ENCODE peak calls at places on chromosomes 3 and 15, in nine cellular contexts. One of them, this sample, is unnamed. For H3K9me3, the result is how much of the 10 kb centered on the place peaks cover.

GRCh38 chr3:36447063-36447462 is 66.8 kb downstream of the STAC start:
- DNase-seq in uterus: no peak
- DNase-seq in suprapubic skin: no peak
- DNase-seq in body of pancreas: no peak
- DNase-seq in endodermal cell: no peak
- DNase-seq in SK-N-SH: no peak
- DNase-seq in stomach: no peak
- DNase-seq in astrocyte: no peak
- DNase-seq in psoas muscle: no peak
- DNase-seq in this sample: no peak

GRCh38 chr15:73822998-73823397 is 50.4 kb upstream of the TBC1D21 start:
- DNase-seq in SK-N-SH: no peak
- DNase-seq in endodermal cell: peak
- DNase-seq in stomach: no peak
- DNase-seq in suprapubic skin: no peak
- DNase-seq in astrocyte: peak
- DNase-seq in psoas muscle: no peak
- DNase-seq in body of pancreas: no peak
- DNase-seq in uterus: no peak
- DNase-seq in this sample: peak

GRCh38 chr3:152100491-152101086 is 168.1 kb upstream of the MBNL1 start:
- DNase-seq in SK-N-SH: no peak
- DNase-seq in uterus: no peak
- DNase-seq in endodermal cell: peak
- DNase-seq in astrocyte: no peak
- DNase-seq in psoas muscle: no peak
- DNase-seq in suprapubic skin: no peak
- DNase-seq in body of pancreas: no peak
- DNase-seq in stomach: no peak
- DNase-seq in this sample: no peak

GRCh38 chr3:188750625-188751024 is 421.1 kb upstream of the TPRG1 start:
- DNase-seq in psoas muscle: no peak
- DNase-seq in suprapubic skin: no peak
- DNase-seq in stomach: no peak
- DNase-seq in uterus: no peak
- DNase-seq in endodermal cell: no peak
- DNase-seq in body of pancreas: no peak
- DNase-seq in astrocyte: no peak
- DNase-seq in SK-N-SH: no peak
- DNase-seq in this sample: no peak

GRCh38 chr15:90106522-90107117 is 4.4 kb upstream of the IDH2 start:
- DNase-seq in astrocyte: peak
- DNase-seq in uterus: no peak
- DNase-seq in body of pancreas: peak
- DNase-seq in stomach: no peak
- DNase-seq in suprapubic skin: no peak
- DNase-seq in SK-N-SH: peak
- DNase-seq in psoas muscle: peak
- DNase-seq in endodermal cell: no peak
- DNase-seq in this sample: no peak

GRCh38 chr3:105365536-105366301 is 990 bp upstream of the ALCAM start:
- DNase-seq in astrocyte: peak
- DNase-seq in stomach: peak
- DNase-seq in psoas muscle: no peak
- DNase-seq in SK-N-SH: peak
- DNase-seq in suprapubic skin: peak
- DNase-seq in body of pancreas: peak
- DNase-seq in endodermal cell: peak
- DNase-seq in uterus: no peak
- DNase-seq in this sample: no peak

GRCh38 chr3:115862824-115863223 is 239.5 kb downstream of the GAP43 start:
- DNase-seq in body of pancreas: no peak
- DNase-seq in suprapubic skin: no peak
- DNase-seq in stomach: no peak
- DNase-seq in endodermal cell: peak
- DNase-seq in astrocyte: no peak
- DNase-seq in uterus: no peak
- DNase-seq in psoas muscle: no peak
- DNase-seq in SK-N-SH: no peak
- DNase-seq in this sample: no peak

GRCh38 chr3:72289708-72290104 is 504.8 kb upstream of the PROK2 start:
- DNase-seq in body of pancreas: no peak
- DNase-seq in suprapubic skin: no peak
- DNase-seq in astrocyte: no peak
- DNase-seq in SK-N-SH: no peak
- DNase-seq in stomach: no peak
- DNase-seq in endodermal cell: no peak
- DNase-seq in uterus: no peak
- DNase-seq in psoas muscle: no peak
- DNase-seq in this sample: no peak

GRCh38 chr15:68463444-68463843 is 31.5 kb upstream of the ITGA11 start:
- DNase-seq in astrocyte: no peak
- DNase-seq in SK-N-SH: no peak
- DNase-seq in stomach: no peak
- DNase-seq in body of pancreas: no peak
- DNase-seq in psoas muscle: no peak
- DNase-seq in endodermal cell: no peak
- DNase-seq in uterus: no peak
- DNase-seq in suprapubic skin: no peak
- DNase-seq in this sample: no peak

GRCh38 chr3:42182555-42182954 is 83.4 kb downstream of the CCK start:
- DNase-seq in astrocyte: peak
- DNase-seq in suprapubic skin: no peak
- DNase-seq in endodermal cell: no peak
- DNase-seq in psoas muscle: no peak
- DNase-seq in SK-N-SH: no peak
- DNase-seq in uterus: no peak
- DNase-seq in body of pancreas: no peak
- DNase-seq in stomach: no peak
- DNase-seq in this sample: no peak

GRCh38 chr3:45950686-45951600 is 7.7 kb downstream of the CXCR6 start:
- DNase-seq in SK-N-SH: no peak
- DNase-seq in stomach: peak
- DNase-seq in psoas muscle: no peak
- DNase-seq in body of pancreas: no peak
- DNase-seq in astrocyte: no peak
- DNase-seq in suprapubic skin: peak
- DNase-seq in endodermal cell: no peak
- DNase-seq in uterus: no peak
- DNase-seq in this sample: no peak

GRCh38 chr15:89416339-89417183 is 79.8 kb downstream of the RHCG start:
- DNase-seq in astrocyte: peak
- DNase-seq in psoas muscle: peak
- DNase-seq in uterus: no peak
- DNase-seq in SK-N-SH: peak
- DNase-seq in endodermal cell: peak
- DNase-seq in stomach: peak
- DNase-seq in body of pancreas: peak
- DNase-seq in suprapubic skin: no peak
- DNase-seq in this sample: peak

GRCh38 chr3:46700772-46701171 is 420 bp upstream of the TMIE start:
- DNase-seq in stomach: no peak
- DNase-seq in uterus: peak
- DNase-seq in body of pancreas: peak
- DNase-seq in suprapubic skin: no peak
- DNase-seq in astrocyte: no peak
- DNase-seq in psoas muscle: peak
- DNase-seq in SK-N-SH: peak
- DNase-seq in endodermal cell: no peak
- DNase-seq in this sample: no peak

GRCh38 chr3:159928692-159929091 is 59.9 kb upstream of the IL12A start:
- DNase-seq in body of pancreas: no peak
- DNase-seq in astrocyte: peak
- DNase-seq in endodermal cell: no peak
- DNase-seq in stomach: no peak
- DNase-seq in suprapubic skin: no peak
- DNase-seq in psoas muscle: no peak
- DNase-seq in SK-N-SH: no peak
- DNase-seq in uterus: no peak
- DNase-seq in this sample: no peak

GRCh38 chr3:124492824-124493223 is 237.4 kb upstream of the UMPS start:
- DNase-seq in body of pancreas: peak
- DNase-seq in astrocyte: peak
- DNase-seq in endodermal cell: peak
- DNase-seq in stomach: peak
- DNase-seq in psoas muscle: no peak
- DNase-seq in SK-N-SH: peak
- DNase-seq in suprapubic skin: no peak
- DNase-seq in uterus: peak
- DNase-seq in this sample: peak

GRCh38 chr15:98548172-98548971 is 100.0 kb upstream of the IGF1R start:
- DNase-seq in suprapubic skin: peak
- DNase-seq in endodermal cell: peak
- DNase-seq in psoas muscle: peak
- DNase-seq in body of pancreas: peak
- DNase-seq in stomach: peak
- DNase-seq in SK-N-SH: peak
- DNase-seq in astrocyte: peak
- DNase-seq in uterus: peak
- DNase-seq in this sample: peak

GRCh38 chr15:99135194-99135593 is 30.3 kb downstream of the SYNM start:
- DNase-seq in stomach: no peak
- DNase-seq in suprapubic skin: no peak
- DNase-seq in uterus: no peak
- DNase-seq in psoas muscle: no peak
- DNase-seq in astrocyte: no peak
- DNase-seq in endodermal cell: peak
- DNase-seq in body of pancreas: no peak
- DNase-seq in SK-N-SH: no peak
- DNase-seq in this sample: no peak

GRCh38 chr3:58175429-58176184 is 35.2 kb downstream of the DNASE1L3 start:
- DNase-seq in astrocyte: peak
- DNase-seq in stomach: peak
- DNase-seq in body of pancreas: peak
- DNase-seq in uterus: no peak
- DNase-seq in psoas muscle: no peak
- DNase-seq in SK-N-SH: no peak
- DNase-seq in suprapubic skin: no peak
- DNase-seq in endodermal cell: peak
- DNase-seq in this sample: peak

GRCh38 chr3:58176185-58176530 is 34.6 kb downstream of the DNASE1L3 start:
- DNase-seq in psoas muscle: no peak
- DNase-seq in SK-N-SH: no peak
- DNase-seq in body of pancreas: no peak
- DNase-seq in astrocyte: no peak
- DNase-seq in uterus: no peak
- DNase-seq in endodermal cell: no peak
- DNase-seq in suprapubic skin: no peak
- DNase-seq in stomach: no peak
- DNase-seq in this sample: no peak

GRCh38 chr3:58175098-58175428 is 35.7 kb downstream of the DNASE1L3 start:
- DNase-seq in stomach: no peak
- DNase-seq in SK-N-SH: no peak
- DNase-seq in psoas muscle: no peak
- DNase-seq in suprapubic skin: no peak
- DNase-seq in astrocyte: no peak
- DNase-seq in body of pancreas: no peak
- DNase-seq in endodermal cell: no peak
- DNase-seq in uterus: no peak
- DNase-seq in this sample: no peak

GRCh38 chr3:58173029-58173669 is 37.6 kb downstream of the DNASE1L3 start:
- DNase-seq in stomach: no peak
- DNase-seq in uterus: no peak
- DNase-seq in SK-N-SH: no peak
- DNase-seq in body of pancreas: no peak
- DNase-seq in endodermal cell: peak
- DNase-seq in psoas muscle: no peak
- DNase-seq in suprapubic skin: no peak
- DNase-seq in astrocyte: no peak
- DNase-seq in this sample: no peak

GRCh38 chr3:58173670-58174472 is 36.9 kb downstream of the DNASE1L3 start:
- DNase-seq in uterus: peak
- DNase-seq in suprapubic skin: no peak
- DNase-seq in stomach: peak
- DNase-seq in psoas muscle: no peak
- DNase-seq in endodermal cell: peak
- DNase-seq in SK-N-SH: peak
- DNase-seq in astrocyte: no peak
- DNase-seq in body of pancreas: peak
- DNase-seq in this sample: peak
- TF ChIP-seq CTCF in uterus: peak
- TF ChIP-seq CTCF in suprapubic skin: peak
- TF ChIP-seq CTCF in stomach: peak
- TF ChIP-seq CTCF in psoas muscle: no peak
- TF ChIP-seq CTCF in endodermal cell: peak
- TF ChIP-seq CTCF in SK-N-SH: peak
- TF ChIP-seq CTCF in astrocyte: no peak
- TF ChIP-seq CTCF in body of pancreas: peak
- TF ChIP-seq CTCF in this sample: peak

DNA sequence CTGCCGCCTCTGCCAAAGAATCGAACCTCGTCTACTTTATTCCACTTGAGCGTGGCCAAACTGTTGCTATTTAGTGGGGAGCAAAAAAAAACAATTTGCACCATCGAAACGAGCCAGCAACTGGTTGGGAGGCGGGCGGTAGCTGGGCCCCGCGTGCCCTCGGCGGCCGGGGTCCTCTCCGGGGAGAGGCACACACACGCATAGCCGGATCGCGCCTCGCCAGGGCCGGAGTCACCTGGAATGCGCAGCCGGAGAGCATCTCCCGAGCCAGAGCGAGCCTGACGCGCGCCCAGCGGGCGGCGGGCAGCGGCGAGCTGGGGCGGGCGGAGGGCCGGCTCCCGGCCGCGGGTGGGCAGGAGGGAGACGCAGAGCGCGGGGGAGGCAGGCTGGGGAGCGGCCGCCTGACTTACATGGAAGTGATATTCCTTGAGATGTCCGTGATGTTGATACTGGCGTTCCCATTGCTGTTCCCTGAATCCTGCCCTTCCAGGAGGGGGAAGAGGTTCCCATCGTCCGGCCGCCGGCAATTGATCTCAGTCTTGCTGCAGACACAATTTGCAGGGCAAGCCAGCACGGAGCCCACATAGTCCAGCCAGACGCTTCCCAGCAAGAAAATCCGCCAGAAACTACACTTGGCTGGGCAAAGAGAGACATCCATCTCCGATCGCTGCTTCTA is 905 bp downstream of the NTRK3 start:
- DNase-seq in stomach: no peak
- DNase-seq in suprapubic skin: no peak
- DNase-seq in astrocyte: peak
- DNase-seq in psoas muscle: peak
- DNase-seq in uterus: peak
- DNase-seq in endodermal cell: peak
- DNase-seq in SK-N-SH: peak
- DNase-seq in body of pancreas: no peak
- DNase-seq in this sample: peak
- H3K27ac ChIP-seq in stomach: no peak
- H3K27ac ChIP-seq in suprapubic skin: no peak
- H3K27ac ChIP-seq in astrocyte: no peak
- H3K27ac ChIP-seq in psoas muscle: peak
- H3K27ac ChIP-seq in uterus: peak
- H3K27ac ChIP-seq in endodermal cell: no peak
- H3K27ac ChIP-seq in SK-N-SH: no peak
- H3K27ac ChIP-seq in body of pancreas: no peak
- H3K27ac ChIP-seq in this sample: no peak

GRCh38 chr3:17802993-17803392 is 60.6 kb upstream of the TBC1D5 start:
- DNase-seq in stomach: no peak
- DNase-seq in psoas muscle: no peak
- DNase-seq in uterus: no peak
- DNase-seq in endodermal cell: no peak
- DNase-seq in body of pancreas: no peak
- DNase-seq in SK-N-SH: no peak
- DNase-seq in astrocyte: no peak
- DNase-seq in suprapubic skin: no peak
- DNase-seq in this sample: no peak
- H3K9me3 ChIP-seq in stomach: under half
- H3K9me3 ChIP-seq in psoas muscle: under half
- H3K9me3 ChIP-seq in uterus: under half
- H3K9me3 ChIP-seq in endodermal cell: under half
- H3K9me3 ChIP-seq in body of pancreas: under half
- H3K9me3 ChIP-seq in SK-N-SH: under half
- H3K9me3 ChIP-seq in astrocyte: under half
- H3K9me3 ChIP-seq in suprapubic skin: under half
- H3K9me3 ChIP-seq in this sample: under half

GRCh38 chr3:145357453-145357852 is 803.5 kb downstream of the PLOD2 start:
- DNase-seq in body of pancreas: no peak
- DNase-seq in stomach: no peak
- DNase-seq in suprapubic skin: no peak
- DNase-seq in astrocyte: no peak
- DNase-seq in psoas muscle: no peak
- DNase-seq in SK-N-SH: no peak
- DNase-seq in endodermal cell: no peak
- DNase-seq in uterus: no peak
- DNase-seq in this sample: no peak
- TF ChIP-seq CTCF in body of pancreas: no peak
- TF ChIP-seq CTCF in stomach: no peak
- TF ChIP-seq CTCF in suprapubic skin: no peak
- TF ChIP-seq CTCF in astrocyte: no peak
- TF ChIP-seq CTCF in psoas muscle: no peak
- TF ChIP-seq CTCF in SK-N-SH: no peak
- TF ChIP-seq CTCF in endodermal cell: no peak
- TF ChIP-seq CTCF in uterus: no peak
- TF ChIP-seq CTCF in this sample: no peak

This sample was measured in testis.